ENCODE peak calls at places on chromosomes 6 and 20, in five cellular contexts. One of them, this sample, is unnamed.

GRCh38 chr6:134908906-134909516 is 40.9 kb downstream of the ALDH8A1 start:
- DNase-seq in trophoblast cell: peak; percentile 96
- DNase-seq in mesenchymal stem cell: peak; percentile 92
- DNase-seq in H1: no peak
- DNase-seq in IMR-90: peak; percentile 100
- DNase-seq in this sample: no peak

GRCh38 chr6:81901589-81901988 is 149.1 kb upstream of the TENT5A start:
- DNase-seq in mesenchymal stem cell: no peak
- DNase-seq in trophoblast cell: no peak
- DNase-seq in IMR-90: no peak
- DNase-seq in H1: no peak
- DNase-seq in this sample: no peak

GRCh38 chr6:88220493-88220892 is 54.3 kb upstream of the CNR1 start:
- DNase-seq in trophoblast cell: no peak
- DNase-seq in IMR-90: no peak
- DNase-seq in H1: no peak
- DNase-seq in mesenchymal stem cell: peak; percentile 2
- DNase-seq in this sample: no peak

GRCh38 chr6:63764318-63764916 is 128.8 kb downstream of the PHF3 start:
- DNase-seq in mesenchymal stem cell: peak; percentile 53
- DNase-seq in trophoblast cell: peak; percentile 0
- DNase-seq in H1: no peak
- DNase-seq in IMR-90: peak; percentile 52
- DNase-seq in this sample: no peak

GRCh38 chr6:6700421-6700820 is 111.9 kb downstream of the LY86 start:
- DNase-seq in H1: no peak
- DNase-seq in IMR-90: no peak
- DNase-seq in mesenchymal stem cell: no peak
- DNase-seq in trophoblast cell: peak; percentile 67
- DNase-seq in this sample: no peak

GRCh38 chr20:50186151-50186885 is 4.3 kb upstream of the CEBPB start:
- DNase-seq in IMR-90: peak; percentile 76
- DNase-seq in H1: peak; percentile 100
- DNase-seq in mesenchymal stem cell: peak; percentile 78
- DNase-seq in trophoblast cell: peak; percentile 87
- DNase-seq in this sample: peak; percentile 90

GRCh38 chr6:23537828-23538227 is 588.2 kb upstream of the NRSN1 start:
- DNase-seq in mesenchymal stem cell: no peak
- DNase-seq in H1: no peak
- DNase-seq in IMR-90: no peak
- DNase-seq in trophoblast cell: no peak
- DNase-seq in this sample: no peak

GRCh38 chr6:106180208-106180607 is 94.1 kb downstream of the PRDM1 start:
- DNase-seq in trophoblast cell: no peak
- DNase-seq in mesenchymal stem cell: no peak
- DNase-seq in IMR-90: no peak
- DNase-seq in H1: no peak
- DNase-seq in this sample: no peak

GRCh38 chr6:167985205-167985604 is 12.3 kb upstream of the KIF25 start:
- DNase-seq in mesenchymal stem cell: no peak
- DNase-seq in H1: peak; percentile 40
- DNase-seq in IMR-90: no peak
- DNase-seq in trophoblast cell: no peak
- DNase-seq in this sample: no peak

GRCh38 chr6:2038096-2038495 is 207.3 kb downstream of the GMDS start:
- DNase-seq in H1: no peak
- DNase-seq in mesenchymal stem cell: peak; percentile 2
- DNase-seq in IMR-90: peak; percentile 37
- DNase-seq in trophoblast cell: peak; percentile 31
- DNase-seq in this sample: no peak

GRCh38 chr6:105804436-105804835 is 281.7 kb upstream of the PRDM1 start:
- DNase-seq in mesenchymal stem cell: peak; percentile 55
- DNase-seq in H1: no peak
- DNase-seq in trophoblast cell: peak; percentile 15
- DNase-seq in IMR-90: peak; percentile 88
- DNase-seq in this sample: no peak

GRCh38 chr20:25459916-25460590 is 52.6 kb downstream of the GINS1 start:
- DNase-seq in IMR-90: no peak
- DNase-seq in H1: no peak
- DNase-seq in mesenchymal stem cell: no peak
- DNase-seq in trophoblast cell: no peak
- DNase-seq in this sample: no peak

GRCh38 chr6:473356-473755 is 81.8 kb downstream of the IRF4 start:
- DNase-seq in H1: no peak
- DNase-seq in trophoblast cell: no peak
- DNase-seq in mesenchymal stem cell: no peak
- DNase-seq in IMR-90: no peak
- DNase-seq in this sample: no peak

GRCh38 chr6:155349129-155349528 is 34.8 kb upstream of the TFB1M start:
- DNase-seq in mesenchymal stem cell: peak; percentile 38
- DNase-seq in IMR-90: peak; percentile 67
- DNase-seq in trophoblast cell: no peak
- DNase-seq in H1: no peak
- DNase-seq in this sample: no peak

GRCh38 chr20:19953606-19954005 is 63.6 kb upstream of the NAA20 start:
- DNase-seq in mesenchymal stem cell: no peak
- DNase-seq in H1: no peak
- DNase-seq in IMR-90: no peak
- DNase-seq in trophoblast cell: no peak
- DNase-seq in this sample: no peak

GRCh38 chr20:51195419-51195901 is 172.6 kb upstream of the KCNG1 start:
- DNase-seq in H1: no peak
- DNase-seq in trophoblast cell: no peak
- DNase-seq in IMR-90: peak; percentile 56
- DNase-seq in mesenchymal stem cell: no peak
- DNase-seq in this sample: no peak

GRCh38 chr6:25259756-25260155 is 19.4 kb upstream of the CARMIL1 start:
- DNase-seq in IMR-90: no peak
- DNase-seq in trophoblast cell: no peak
- DNase-seq in H1: no peak
- DNase-seq in mesenchymal stem cell: no peak
- DNase-seq in this sample: no peak

GRCh38 chr20:12821249-12821648 is 187.5 kb upstream of the SPTLC3 start:
- DNase-seq in IMR-90: no peak
- DNase-seq in H1: no peak
- DNase-seq in mesenchymal stem cell: no peak
- DNase-seq in trophoblast cell: no peak
- DNase-seq in this sample: no peak

GRCh38 chr20:21090112-21090737 is 15.9 kb downstream of the LINC00237 start:
- DNase-seq in H1: no peak
- DNase-seq in IMR-90: no peak
- DNase-seq in trophoblast cell: no peak
- DNase-seq in mesenchymal stem cell: no peak
- DNase-seq in this sample: no peak

GRCh38 chr20:48195121-48195870 is 410.0 kb upstream of the SULF2 start:
- DNase-seq in IMR-90: no peak
- DNase-seq in mesenchymal stem cell: no peak
- DNase-seq in trophoblast cell: no peak
- DNase-seq in H1: no peak
- DNase-seq in this sample: no peak

GRCh38 chr6:134984821-134985220 is 34.9 kb upstream of the ALDH8A1 start:
- DNase-seq in mesenchymal stem cell: peak; percentile 54
- DNase-seq in IMR-90: peak; percentile 67
- DNase-seq in trophoblast cell: no peak
- DNase-seq in H1: no peak
- DNase-seq in this sample: no peak

GRCh38 chr20:56636701-56637100 is 7.6 kb downstream of the TFAP2C start:
- DNase-seq in IMR-90: no peak
- DNase-seq in H1: no peak
- DNase-seq in trophoblast cell: no peak
- DNase-seq in mesenchymal stem cell: peak; percentile 12
- DNase-seq in this sample: no peak

GRCh38 chr20:51636123-51636522 is 93.6 kb upstream of the NFATC2 start:
- DNase-seq in mesenchymal stem cell: no peak
- DNase-seq in trophoblast cell: no peak
- DNase-seq in H1: no peak
- DNase-seq in IMR-90: no peak
- DNase-seq in this sample: no peak

GRCh38 chr6:155495011-155495768 is 39.6 kb upstream of the NOX3 start:
- DNase-seq in trophoblast cell: no peak
- DNase-seq in mesenchymal stem cell: peak; percentile 94
- DNase-seq in IMR-90: peak; percentile 92
- DNase-seq in H1: peak; percentile 59
- DNase-seq in this sample: peak; percentile 69

GRCh38 chr6:9593566-9593965 is 821.3 kb downstream of the TFAP2A start:
- DNase-seq in mesenchymal stem cell: no peak
- DNase-seq in IMR-90: peak; percentile 8
- DNase-seq in trophoblast cell: no peak
- DNase-seq in H1: no peak
- DNase-seq in this sample: no peak

GRCh38 chr6:1334725-1335124 is 22.8 kb downstream of the FOXQ1 start:
- DNase-seq in IMR-90: no peak
- DNase-seq in trophoblast cell: no peak
- DNase-seq in mesenchymal stem cell: no peak
- DNase-seq in H1: no peak
- DNase-seq in this sample: peak; percentile 47

GRCh38 chr6:100099189-100100074 is 105.4 kb upstream of the MCHR2 start:
- DNase-seq in H1: no peak
- DNase-seq in trophoblast cell: no peak
- DNase-seq in mesenchymal stem cell: peak; percentile 30
- DNase-seq in IMR-90: peak; percentile 41
- DNase-seq in this sample: no peak

GRCh38 chr20:22931653-22932052 is 103.5 kb upstream of the SSTR4 start:
- DNase-seq in mesenchymal stem cell: no peak
- DNase-seq in IMR-90: no peak
- DNase-seq in trophoblast cell: no peak
- DNase-seq in H1: no peak
- DNase-seq in this sample: no peak

GRCh38 chr6:21323577-21323976 is 270.0 kb upstream of the SOX4 start:
- DNase-seq in IMR-90: no peak
- DNase-seq in H1: no peak
- DNase-seq in mesenchymal stem cell: no peak
- DNase-seq in trophoblast cell: peak; percentile 31
- DNase-seq in this sample: no peak

GRCh38 chr6:40308533-40309306 is 278.4 kb downstream of the LRFN2 start:
- DNase-seq in H1: peak; percentile 98
- DNase-seq in IMR-90: peak; percentile 26
- DNase-seq in mesenchymal stem cell: peak; percentile 56
- DNase-seq in trophoblast cell: peak; percentile 42
- DNase-seq in this sample: peak; percentile 86

GRCh38 chr6:68468244-68468884 is 166.7 kb upstream of the ADGRB3 start:
- DNase-seq in mesenchymal stem cell: no peak
- DNase-seq in IMR-90: no peak
- DNase-seq in trophoblast cell: no peak
- DNase-seq in H1: peak; percentile 55
- DNase-seq in this sample: peak; percentile 33

GRCh38 chr6:156687875-156688549 is 89.2 kb upstream of the ARID1B start:
- DNase-seq in mesenchymal stem cell: peak; percentile 62
- DNase-seq in IMR-90: peak; percentile 14
- DNase-seq in H1: peak; percentile 61
- DNase-seq in trophoblast cell: no peak
- DNase-seq in this sample: peak; percentile 63

GRCh38 chr6:161265975-161266374 is 7.9 kb downstream of the AGPAT4 start:
- DNase-seq in mesenchymal stem cell: no peak
- DNase-seq in H1: peak; percentile 29
- DNase-seq in trophoblast cell: peak; percentile 85
- DNase-seq in IMR-90: no peak
- DNase-seq in this sample: no peak

GRCh38 chr20:44561876-44562275 is 20.5 kb upstream of the PKIG start:
- DNase-seq in H1: no peak
- DNase-seq in IMR-90: no peak
- DNase-seq in trophoblast cell: no peak
- DNase-seq in mesenchymal stem cell: no peak
- DNase-seq in this sample: no peak

GRCh38 chr6:11718461-11718860 is 60.1 kb downstream of the ADTRP start:
- DNase-seq in mesenchymal stem cell: no peak
- DNase-seq in trophoblast cell: no peak
- DNase-seq in IMR-90: peak; percentile 18
- DNase-seq in H1: no peak
- DNase-seq in this sample: no peak
- H2AK5ac ChIP-seq in mesenchymal stem cell: no peak overlapping the region
- H2AK5ac ChIP-seq in trophoblast cell: no peak overlapping the region
- H2AK5ac ChIP-seq in IMR-90: peak overlapping the region; percentile 33
- H2AK5ac ChIP-seq in H1: no peak overlapping the region
- H2AK5ac ChIP-seq in this sample: no peak overlapping the region

GRCh38 chr20:59666586-59666985 is 62.2 kb downstream of the PHACTR3 start:
- DNase-seq in mesenchymal stem cell: no peak
- DNase-seq in trophoblast cell: no peak
- DNase-seq in H1: no peak
- DNase-seq in IMR-90: no peak
- DNase-seq in this sample: no peak
- H3K14ac ChIP-seq in mesenchymal stem cell: no peak overlapping the region
- H3K14ac ChIP-seq in trophoblast cell: no peak overlapping the region
- H3K14ac ChIP-seq in H1: no peak overlapping the region
- H3K14ac ChIP-seq in IMR-90: no peak overlapping the region
- H3K14ac ChIP-seq in this sample: no peak overlapping the region

DNA sequence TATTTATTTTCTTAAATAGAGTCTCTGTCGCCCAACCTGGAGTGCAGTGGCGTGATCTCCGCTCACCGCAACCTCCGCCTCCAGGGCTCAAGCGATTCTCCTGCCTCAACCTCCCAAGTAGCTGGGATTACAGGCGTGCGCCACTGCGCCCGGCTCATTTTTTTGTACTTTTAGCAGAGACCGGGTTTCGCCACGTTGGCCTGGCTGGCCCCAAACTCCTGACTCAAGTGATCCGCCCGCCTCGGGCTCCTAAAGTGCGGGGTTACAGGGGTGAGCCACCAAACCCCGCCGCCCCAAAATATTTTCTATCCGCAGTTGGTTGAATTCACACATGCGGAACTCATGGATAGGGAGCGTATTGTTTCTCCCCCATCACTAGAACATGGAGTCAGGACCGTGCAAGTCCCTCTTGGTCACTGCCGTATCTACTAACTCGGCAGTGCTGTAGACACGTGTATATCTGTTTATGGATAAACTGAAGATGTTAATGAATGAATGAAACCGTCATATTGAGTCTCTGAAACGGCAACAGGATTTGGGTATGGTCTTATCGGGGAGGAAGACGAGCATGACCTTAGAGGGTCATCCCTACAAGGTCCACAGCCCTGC is 904 bp downstream of the MKKS start:
- DNase-seq in mesenchymal stem cell: peak; percentile 34
- DNase-seq in H1: no peak
- DNase-seq in IMR-90: peak; percentile 7
- DNase-seq in trophoblast cell: no peak
- DNase-seq in this sample: no peak
- H4K91ac ChIP-seq in mesenchymal stem cell: peak overlapping the region; percentile 96
- H4K91ac ChIP-seq in H1: peak overlapping the region; percentile 86
- H4K91ac ChIP-seq in IMR-90: peak overlapping the region; percentile 59
- H4K91ac ChIP-seq in trophoblast cell: peak overlapping the region; percentile 89
- H4K91ac ChIP-seq in this sample: no peak overlapping the region

GRCh38 chr6:34083227-34083889 is 62.5 kb downstream of the GRM4 start:
- DNase-seq in IMR-90: no peak
- DNase-seq in mesenchymal stem cell: no peak
- DNase-seq in H1: no peak
- DNase-seq in trophoblast cell: no peak
- DNase-seq in this sample: no peak

GRCh38 chr6:34082816-34083215 is 63.1 kb downstream of the GRM4 start:
- DNase-seq in H1: no peak
- DNase-seq in trophoblast cell: no peak
- DNase-seq in mesenchymal stem cell: no peak
- DNase-seq in IMR-90: no peak
- DNase-seq in this sample: no peak

GRCh38 chr6:34085453-34086170 is 60.3 kb downstream of the GRM4 start:
- DNase-seq in H1: no peak
- DNase-seq in IMR-90: no peak
- DNase-seq in trophoblast cell: no peak
- DNase-seq in mesenchymal stem cell: no peak
- DNase-seq in this sample: no peak

GRCh38 chr6:34086558-34086957 is 59.3 kb downstream of the GRM4 start:
- DNase-seq in H1: no peak
- DNase-seq in mesenchymal stem cell: no peak
- DNase-seq in trophoblast cell: no peak
- DNase-seq in IMR-90: no peak
- DNase-seq in this sample: no peak

GRCh38 chr6:34084591-34085280 is 61.2 kb downstream of the GRM4 start:
- DNase-seq in IMR-90: no peak
- DNase-seq in mesenchymal stem cell: no peak
- DNase-seq in H1: no peak
- DNase-seq in trophoblast cell: no peak
- DNase-seq in this sample: no peak
- H2AK5ac ChIP-seq in IMR-90: no peak overlapping the region
- H2AK5ac ChIP-seq in mesenchymal stem cell: no peak overlapping the region
- H2AK5ac ChIP-seq in H1: peak overlapping the region; percentile 39
- H2AK5ac ChIP-seq in trophoblast cell: no peak overlapping the region
- H2AK5ac ChIP-seq in this sample: no peak overlapping the region